ENCODE peak calls at places on chromosome 17, in ten cellular contexts. E is SK-N-SH, Y is GM13976, H is B cell, U is endothelial cell, Z is A549, K is A673, X is H9, Q is GM10248, M is suprapubic skin. R is an unnamed sample.

GRCh38 chr17:77281024-77281903 is 140.5 kb downstream of the SEC14L1 start:
- DNase-seq in E (peak), Y (peak), H (peak), U (peak), Z (peak), K (peak), X (peak), Q (peak), M (no peak), R (no peak)

GRCh38 chr17:38691154-38691553 is 13.9 kb upstream of the MLLT6 start:
- DNase-seq in E (no peak), Y (no peak), H (no peak), U (no peak), Z (no peak), K (no peak), X (peak), Q (no peak), M (no peak), R (no peak)

GRCh38 chr17:8664426-8665105 is 34.0 kb upstream of the MYH10 start:
- DNase-seq in E (no peak), Y (no peak), H (no peak), U (no peak), Z (no peak), K (no peak), X (no peak), Q (no peak), M (no peak), R (no peak)

GRCh38 chr17:11996722-11997146 is 541 bp downstream of the ZNF18 start:
- DNase-seq in E (no peak), Y (peak), H (peak), U (no peak), Z (peak), K (peak), X (no peak), Q (peak), M (peak), R (no peak)

GRCh38 chr17:67431210-67432015 is 54.3 kb downstream of the PITPNC1 start:
- DNase-seq in E (no peak), Y (peak), H (no peak), U (no peak), Z (peak), K (peak), X (no peak), Q (peak), M (no peak), R (no peak)

GRCh38 chr17:81869221-81870154 is 1.6 kb downstream of the ARHGDIA start:
- DNase-seq in E (peak), Y (peak), H (peak), U (peak), Z (peak), K (peak), X (peak), Q (peak), M (peak), R (peak)

GRCh38 chr17:76834889-76835288 is 33.3 kb upstream of the MGAT5B start:
- DNase-seq in E (peak), Y (no peak), H (no peak), U (no peak), Z (no peak), K (no peak), X (no peak), Q (no peak), M (no peak), R (no peak)

GRCh38 chr17:9115446-9116265 is 94.3 kb downstream of the NTN1 start:
- DNase-seq in E (peak), Y (peak), H (no peak), U (peak), Z (peak), K (no peak), X (peak), Q (no peak), M (peak), R (no peak)

GRCh38 chr17:59108400-59109102 is 1.9 kb upstream of the TRIM37 start:
- DNase-seq in E (no peak), Y (no peak), H (no peak), U (no peak), Z (no peak), K (no peak), X (no peak), Q (no peak), M (no peak), R (no peak)

GRCh38 chr17:59107306-59107670 is 608 bp upstream of the TRIM37 start:
- DNase-seq in E (no peak), Y (no peak), H (no peak), U (no peak), Z (no peak), K (no peak), X (no peak), Q (no peak), M (no peak), R (no peak)

GRCh38 chr17:59110973-59111372 is 4.3 kb upstream of the TRIM37 start:
- DNase-seq in E (no peak), Y (no peak), H (no peak), U (no peak), Z (no peak), K (no peak), X (no peak), Q (no peak), M (no peak), R (no peak)

GRCh38 chr17:59115474-59115873 is 8.8 kb upstream of the TRIM37 start:
- DNase-seq in E (no peak), Y (no peak), H (no peak), U (no peak), Z (no peak), K (no peak), X (no peak), Q (no peak), M (no peak), R (no peak)

DNA sequence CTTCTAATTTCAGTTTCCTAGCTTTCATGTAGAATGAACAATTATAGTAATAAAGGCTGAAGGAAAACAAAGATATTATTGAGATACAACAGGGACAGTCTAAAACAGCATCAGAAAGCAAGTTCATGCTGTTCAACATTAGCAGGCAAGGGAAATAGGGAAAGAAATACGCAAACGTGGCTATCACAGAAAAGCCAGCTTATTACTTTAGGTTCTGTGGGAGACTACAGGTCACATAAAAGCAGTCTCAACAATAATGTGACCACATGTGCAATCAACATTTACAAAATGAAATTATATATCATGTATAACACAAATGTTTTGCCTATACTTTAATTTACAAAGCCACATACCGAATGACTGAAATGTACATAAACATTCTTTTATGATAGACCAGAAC is 4.9 kb upstream of the TRIM37 start:
- DNase-seq in E (no peak), Y (no peak), H (no peak), U (no peak), Z (no peak), K (no peak), X (no peak), Q (no peak), M (no peak), R (no peak)
- TF ChIP-seq CTCF in E (no peak), Y (no peak), H (no peak), U (no peak), Z (no peak), K (no peak), X (no peak), Q (no peak), M (no peak), R (no peak)

GRCh38 chr17:74861554-74862107 is 1.9 kb upstream of the GRIN2C start:
- DNase-seq in E (no peak), Y (no peak), H (no peak), U (no peak), Z (no peak), K (no peak), X (no peak), Q (no peak), M (no peak), R (no peak)

GRCh38 chr17:74860229-74860998 is 729 bp upstream of the GRIN2C start:
- DNase-seq in E (peak), Y (no peak), H (no peak), U (no peak), Z (no peak), K (peak), X (peak), Q (no peak), M (no peak), R (no peak)

GRCh38 chr17:74858672-74859438 is 830 bp downstream of the GRIN2C start:
- DNase-seq in E (no peak), Y (no peak), H (no peak), U (no peak), Z (no peak), K (no peak), X (no peak), Q (no peak), M (no peak), R (no peak)

GRCh38 chr17:74860999-74861553 is 1.4 kb upstream of the GRIN2C start:
- DNase-seq in E (peak), Y (no peak), H (no peak), U (no peak), Z (no peak), K (no peak), X (no peak), Q (no peak), M (no peak), R (no peak)

GRCh38 chr17:74859439-74860228 is at the start of gene GRIN2C:
- DNase-seq in E (peak), Y (no peak), H (no peak), U (peak), Z (no peak), K (peak), X (no peak), Q (peak), M (no peak), R (no peak)
- TF ChIP-seq CTCF in E (peak), Y (peak), H (peak), U (peak), Z (peak), K (peak), X (peak), Q (peak), M (no peak), R (peak)

GRCh38 chr17:79991924-79992656 is 43.6 kb downstream of the TBC1D16 start:
- DNase-seq in E (no peak), Y (no peak), H (no peak), U (no peak), Z (peak), K (no peak), X (peak), Q (no peak), M (no peak), R (no peak)
- TF ChIP-seq CTCF in E (no peak), Y (no peak), H (peak), U (no peak), Z (peak), K (no peak), X (peak), Q (no peak), M (no peak), R (peak)

DNA sequence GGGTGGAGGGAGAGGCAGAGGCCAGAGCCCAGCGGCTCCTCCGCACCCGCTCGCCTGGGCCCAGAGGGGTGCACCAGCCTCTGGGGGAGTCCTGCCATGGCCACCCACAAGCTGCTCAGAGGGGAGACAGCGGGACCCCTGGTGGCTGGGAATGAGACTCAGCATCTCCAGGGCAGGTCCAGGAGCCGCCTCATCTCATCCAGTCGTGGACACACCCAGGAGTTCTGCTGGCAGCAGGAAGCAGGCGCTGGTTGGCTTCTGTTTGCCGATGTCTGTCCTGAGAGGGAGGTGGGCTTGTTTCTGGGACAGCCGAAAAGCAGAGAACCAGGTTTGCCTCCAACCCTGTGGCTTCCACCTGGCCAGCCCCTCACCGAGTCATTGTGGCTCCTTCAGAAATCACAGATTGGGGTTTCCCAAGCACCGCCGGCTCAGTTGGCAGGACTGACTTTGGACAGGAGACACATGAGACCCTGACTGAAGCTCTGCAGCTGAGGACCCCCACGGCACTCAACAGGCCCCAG is 49.6 kb upstream of the ENPP7 start:
- DNase-seq in E (no peak), Y (no peak), H (no peak), U (no peak), Z (no peak), K (no peak), X (no peak), Q (no peak), M (no peak), R (no peak)
- TF ChIP-seq CTCF in E (no peak), Y (no peak), H (no peak), U (no peak), Z (no peak), K (no peak), X (peak), Q (no peak), M (no peak), R (no peak)

R was measured in osteocyte.